ENCODE peak calls at places on chromosomes 13 and 19, in four cellular contexts. F, V, G and R are unnamed samples.

GRCh38 chr19:19385900-19386339 is 19.6 kb upstream of the GATAD2A start:
- DNase-seq in V (no peak), G (no peak), F (peak; percentile 52), R (peak; percentile 49)

GRCh38 chr13:48642061-48642460 is 11.7 kb upstream of the CYSLTR2 start:
- DNase-seq in G (no peak), F (no peak), V (no peak), R (no peak)

GRCh38 chr13:39682788-39683187 is 27.3 kb downstream of the COG6 start:
- DNase-seq in V (no peak), F (no peak), G (no peak), R (no peak)

GRCh38 chr13:94121686-94122085 is 357.8 kb downstream of the DCT start:
- DNase-seq in G (no peak), V (no peak), F (no peak), R (no peak)

GRCh38 chr19:15995536-15995935 is 46.7 kb downstream of the OR10H4 start:
- DNase-seq in V (peak; percentile 79), G (no peak), F (no peak), R (no peak)

GRCh38 chr19:50003254-50003788 is 21.9 kb downstream of the VRK3 start:
- DNase-seq in V (no peak), F (no peak), G (no peak), R (no peak)

GRCh38 chr19:6041071-6041470 is 63.1 kb upstream of the RANBP3 start:
- DNase-seq in V (no peak), F (no peak), G (no peak), R (no peak)

GRCh38 chr13:36026556-36026955 is 104.6 kb downstream of the DCLK1 start:
- DNase-seq in V (no peak), F (no peak), G (no peak), R (no peak)

GRCh38 chr13:113417008-113417735 is 36.1 kb downstream of the ADPRHL1 start:
- DNase-seq in F (no peak), V (no peak), G (no peak), R (no peak)

GRCh38 chr19:33248104-33248503 is 22.5 kb upstream of the SLC7A10 start:
- DNase-seq in V (peak; percentile 43), G (no peak), F (no peak), R (no peak)

GRCh38 chr19:4909172-4909896 is at the start of gene UHRF1:
- DNase-seq in V (no peak), F (no peak), G (peak; percentile 48), R (no peak)

GRCh38 chr19:439167-439900 is 21.5 kb downstream of the SHC2 start:
- DNase-seq in F (no peak), V (no peak), G (no peak), R (no peak)

GRCh38 chr13:49388256-49388655 is 55.6 kb downstream of the CAB39L start:
- DNase-seq in G (no peak), F (no peak), V (no peak), R (no peak)

GRCh38 chr13:31543190-31543589 is 196.1 kb upstream of the RXFP2 start:
- DNase-seq in V (no peak), G (no peak), F (no peak), R (no peak)

GRCh38 chr13:113098163-113098732 is 7.3 kb upstream of the F7 start:
- DNase-seq in F (no peak), G (no peak), V (no peak), R (no peak)

GRCh38 chr13:30618186-30618937 is 642 bp downstream of the USPL1 start:
- DNase-seq in V (peak; percentile 60), F (peak; percentile 33), G (no peak), R (no peak)

GRCh38 chr19:4993683-4994082 is 24.8 kb downstream of the KDM4B start:
- DNase-seq in V (no peak), F (no peak), G (no peak), R (no peak)

GRCh38 chr13:75372517-75372916 is 109.5 kb downstream of the TBC1D4 start:
- DNase-seq in G (peak; percentile 32), F (no peak), V (no peak), R (no peak)

GRCh38 chr13:90872491-90873025 is 474.9 kb upstream of the MIR17HG start:
- DNase-seq in G (no peak), V (no peak), F (no peak), R (no peak)

GRCh38 chr19:6887326-6887725 is at the start of gene ADGRE1:
- DNase-seq in V (no peak), G (no peak), F (no peak), R (no peak)

GRCh38 chr19:14563989-14564650 is 7.7 kb downstream of the NDUFB7 start:
- DNase-seq in G (no peak), V (peak; percentile 95), F (no peak), R (no peak)

GRCh38 chr13:110341445-110342247 is 34.6 kb downstream of the COL4A2 start:
- DNase-seq in G (no peak), V (no peak), F (no peak), R (no peak)

GRCh38 chr19:39987167-39987566 is 9.7 kb upstream of the ZNF546 start:
- DNase-seq in G (no peak), F (no peak), V (no peak), R (no peak)

GRCh38 chr19:39983695-39984302 is 12.8 kb downstream of the PSMC4 start:
- DNase-seq in V (no peak), G (no peak), F (no peak), R (no peak)

GRCh38 chr19:39982883-39983282 is 11.9 kb downstream of the PSMC4 start:
- DNase-seq in V (no peak), F (no peak), G (no peak), R (no peak)

GRCh38 chr19:39986643-39987042 is 10.2 kb upstream of the ZNF546 start:
- DNase-seq in V (no peak), G (no peak), F (no peak), R (no peak)

GRCh38 chr19:39987596-39987995 is 9.3 kb upstream of the ZNF546 start:
- DNase-seq in V (no peak), G (no peak), F (no peak), R (no peak)
- H3K9me3 ChIP-seq in V (peaks cover 24% of the 10 kb centered on the region), G (no peaks in the 10 kb centered on the region), F (no peaks in the 10 kb centered on the region), R (peaks cover 17% of the 10 kb centered on the region)

GRCh38 chr19:44051654-44052402 is at the start of gene ZNF223:
- DNase-seq in F (peak; percentile 86), V (peak; percentile 96), G (peak; percentile 98), R (peak; percentile 23)
- H3K9me3 ChIP-seq in F (no peaks in the 10 kb centered on the region), V (peaks cover 22% of the 10 kb centered on the region), G (no peaks in the 10 kb centered on the region), R (no peaks in the 10 kb centered on the region)

GRCh38 chr19:53704011-53704410 is 72.2 kb downstream of the DPRX start:
- DNase-seq in F (no peak), G (no peak), V (no peak), R (no peak)

GRCh38 chr19:53703361-53703760 is 71.6 kb downstream of the DPRX start:
- DNase-seq in F (no peak), G (no peak), V (no peak), R (no peak)

GRCh38 chr19:53707278-53707677 is 75.5 kb downstream of the DPRX start:
- DNase-seq in F (no peak), V (no peak), G (no peak), R (no peak)
- H3K9me3 ChIP-seq in F (no peaks in the 10 kb centered on the region), V (no peaks in the 10 kb centered on the region), G (no peaks in the 10 kb centered on the region), R (no peaks in the 10 kb centered on the region)

GRCh38 chr19:55778331-55778730 is 9.4 kb downstream of the RFPL4AL1 start:
- DNase-seq in G (no peak), F (no peak), V (no peak), R (no peak)
- H3K9me3 ChIP-seq in G (no peaks in the 10 kb centered on the region), F (no peaks in the 10 kb centered on the region), V (no peaks in the 10 kb centered on the region), R (no peaks in the 10 kb centered on the region)

DNA sequence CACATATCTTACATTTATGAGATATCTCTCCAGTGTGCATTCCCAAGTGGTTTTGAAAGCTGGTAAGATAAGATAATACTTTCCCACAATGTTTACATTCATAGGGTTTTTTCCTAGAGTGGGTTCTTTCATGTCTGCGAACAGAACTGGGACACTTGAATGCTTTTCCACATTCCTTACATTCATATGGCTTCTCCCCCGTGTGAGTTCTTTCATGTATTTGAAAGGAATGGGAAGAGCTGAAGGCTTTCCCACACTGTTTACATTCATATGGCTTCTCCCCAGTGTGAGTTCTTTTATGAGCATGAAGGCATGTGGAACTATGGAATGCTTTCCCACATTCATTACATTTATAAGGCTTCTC is 19.7 kb downstream of the ZNF433 start:
- DNase-seq in V (no peak), G (no peak), F (no peak), R (no peak)
- H3K9me3 ChIP-seq in V (peaks cover 93% of the 10 kb centered on the region), G (peaks cover 22% of the 10 kb centered on the region), F (peaks cover 50% of the 10 kb centered on the region), R (peaks cover 42% of the 10 kb centered on the region)

GRCh38 chr13:58682616-58683015 is 1051.1 kb downstream of the PCDH17 start:
- DNase-seq in F (no peak), G (no peak), V (no peak), R (no peak)
- H3K9me3 ChIP-seq in F (no peaks in the 10 kb centered on the region), G (no peaks in the 10 kb centered on the region), V (no peaks in the 10 kb centered on the region), R (no peaks in the 10 kb centered on the region)

GRCh38 chr19:23539499-23539898 is 144.2 kb upstream of the ZNF91 start:
- DNase-seq in G (no peak), F (no peak), V (no peak), R (no peak)
- H3K9me3 ChIP-seq in G (no peaks in the 10 kb centered on the region), F (no peaks in the 10 kb centered on the region), V (no peaks in the 10 kb centered on the region), R (no peaks in the 10 kb centered on the region)

DNA sequence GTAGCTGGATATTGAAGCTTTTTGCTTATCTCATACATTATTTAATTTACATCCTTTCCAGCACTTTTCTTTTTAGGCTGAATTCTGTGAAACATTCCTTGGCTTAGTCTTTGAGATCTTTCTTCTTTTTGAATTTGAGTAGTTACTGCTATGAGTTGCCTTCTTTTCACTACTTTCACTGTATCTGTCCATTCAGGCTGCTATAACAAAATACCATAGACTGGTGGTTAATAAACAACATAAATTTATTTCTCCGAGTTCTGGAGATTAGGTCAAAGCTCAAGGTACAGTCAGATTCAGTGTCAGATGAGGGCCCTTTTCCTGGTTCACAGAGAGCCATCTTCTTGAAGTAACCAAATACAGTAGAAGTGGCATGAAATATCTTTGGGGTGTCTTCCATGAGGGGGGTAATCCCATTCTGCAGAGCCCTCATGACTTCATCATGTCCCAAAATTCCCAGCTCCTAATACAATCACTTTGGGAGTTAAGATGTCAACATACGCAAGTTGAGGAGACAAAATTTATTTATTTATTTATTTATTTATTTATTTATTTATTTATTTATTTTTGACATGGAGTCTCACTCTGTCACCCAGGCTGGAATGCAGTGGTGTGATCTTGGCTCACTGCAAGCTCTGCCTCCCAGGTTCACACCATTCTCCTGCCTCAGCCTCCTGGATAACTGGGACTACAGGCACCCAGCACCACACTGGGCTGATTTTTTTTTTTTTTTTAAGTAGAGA is 15.7 kb downstream of the ZNF846 start:
- DNase-seq in F (no peak), G (no peak), V (no peak), R (no peak)
- H3K9me3 ChIP-seq in F (peaks cover 18% of the 10 kb centered on the region), G (peaks cover 11% of the 10 kb centered on the region), V (peaks cover 33% of the 10 kb centered on the region), R (peaks cover 17% of the 10 kb centered on the region)